ENCODE peak calls at places on chromosomes 1 and 21, in four cellular contexts. E is GM12891, L is NCI-H2029, A is testis. D is an unnamed sample.

GRCh38 chr1:81967957-81968356 is 167.2 kb downstream of the ADGRL2 start:
- DNase-seq in A (no peak), E (no peak), L (no peak), D (no peak)

GRCh38 chr1:119554188-119554587 is 47.2 kb downstream of the HSD3B1 start:
- DNase-seq in E (no peak), A (peak; percentile 68), L (peak; percentile 58), D (peak; percentile 40)

GRCh38 chr1:154219511-154219910 is 1.2 kb upstream of the UBAP2L start:
- DNase-seq in L (no peak), E (no peak), A (peak; percentile 54), D (peak; percentile 21)

GRCh38 chr21:35346697-35347096 is 297.6 kb upstream of the RUNX1 start:
- DNase-seq in E (no peak), A (no peak), L (no peak), D (no peak)

GRCh38 chr1:201026746-201027145 is 3.2 kb upstream of the KIF21B start:
- DNase-seq in E (no peak), A (no peak), L (no peak), D (no peak)

GRCh38 chr1:225891229-225891972 is 2.5 kb upstream of the LEFTY1 start:
- DNase-seq in A (no peak), L (no peak), E (no peak), D (no peak)

GRCh38 chr1:228530086-228530758 is 43.0 kb downstream of the RNF187 start:
- DNase-seq in E (no peak), A (no peak), L (no peak), D (no peak)

GRCh38 chr1:15542685-15543588 is 16.3 kb downstream of the DNAJC16 start:
- DNase-seq in A (no peak), L (no peak), E (no peak), D (no peak)

GRCh38 chr1:188188317-188188716 is 1359.6 kb downstream of the PLA2G4A start:
- DNase-seq in E (no peak), L (no peak), A (no peak), D (no peak)